ENCODE peak calls at places on chromosomes 2 and 18, in seven cellular contexts. I, E, Y, X, B, H and O are unnamed samples.

GRCh38 chr2:63888490-63889402 is 47.0 kb downstream of the UGP2 start:
- DNase-seq in I (peak), H (peak), Y (no peak), E (peak), X (peak), B (no peak), O (peak)

GRCh38 chr2:170143045-170143717 is 34.8 kb upstream of the MYO3B start:
- DNase-seq in X (no peak), B (no peak), Y (no peak), I (no peak), E (no peak), H (no peak), O (no peak)

GRCh38 chr18:67359868-67360838 is 156.4 kb downstream of the DSEL start:
- DNase-seq in H (no peak), X (no peak), I (peak), Y (no peak), E (peak), B (peak), O (no peak)

GRCh38 chr2:69192176-69192945 is 179.4 kb downstream of the ANTXR1 start:
- DNase-seq in I (no peak), E (no peak), X (no peak), B (no peak), H (no peak), Y (no peak), O (no peak)

GRCh38 chr2:151767536-151767935 is 33.3 kb upstream of the NEB start:
- DNase-seq in X (no peak), Y (no peak), E (peak), B (no peak), I (peak), H (no peak), O (no peak)

GRCh38 chr2:158414538-158414937 is 42.0 kb downstream of the CCDC148 start:
- DNase-seq in Y (no peak), I (peak), X (no peak), H (no peak), E (peak), B (no peak), O (no peak)

GRCh38 chr2:51103205-51103604 is 71.3 kb upstream of the NRXN1 start:
- DNase-seq in I (peak), E (peak), H (no peak), B (no peak), Y (no peak), X (peak), O (no peak)

GRCh38 chr2:60867848-60868247 is 13.5 kb upstream of the REL start:
- DNase-seq in Y (no peak), E (no peak), I (no peak), X (no peak), H (no peak), B (peak), O (no peak)

GRCh38 chr18:34809697-34810096 is 99.6 kb downstream of the DTNA start:
- DNase-seq in E (peak), B (peak), X (peak), I (peak), H (peak), Y (no peak), O (no peak)

GRCh38 chr2:6959751-6960150 is 42.5 kb downstream of the RNF144A start:
- DNase-seq in Y (no peak), X (no peak), E (no peak), I (no peak), B (peak), H (no peak), O (no peak)

GRCh38 chr2:70698847-70699246 is 69.2 kb downstream of the ADD2 start:
- DNase-seq in B (no peak), I (no peak), E (no peak), Y (no peak), H (no peak), X (no peak), O (no peak)

GRCh38 chr2:95374916-95375471 is 27.5 kb upstream of the FAHD2A start:
- DNase-seq in X (no peak), Y (no peak), H (no peak), B (no peak), I (peak), E (peak), O (no peak)

GRCh38 chr18:69617888-69618287 is 217.2 kb downstream of the DOK6 start:
- DNase-seq in H (no peak), B (no peak), X (no peak), I (peak), E (peak), Y (no peak), O (no peak)

GRCh38 chr2:1830936-1831616 is 86.8 kb upstream of the PXDN start:
- DNase-seq in Y (no peak), I (peak), E (no peak), B (no peak), X (no peak), H (no peak), O (no peak)

GRCh38 chr2:172811027-172811426 is 75.4 kb downstream of the RAPGEF4 start:
- DNase-seq in I (peak), Y (no peak), E (no peak), B (no peak), X (no peak), H (no peak), O (no peak)

GRCh38 chr2:188869560-188869959 is 104.6 kb upstream of the COL3A1 start:
- DNase-seq in I (peak), X (no peak), B (no peak), E (peak), Y (no peak), H (no peak), O (no peak)

GRCh38 chr2:119579457-119580295 is 35.4 kb downstream of the CFAP221 start:
- DNase-seq in B (no peak), E (no peak), X (no peak), Y (no peak), H (peak), I (no peak), O (no peak)

GRCh38 chr18:7617738-7618422 is 50.8 kb downstream of the PTPRM start:
- DNase-seq in H (peak), I (peak), X (no peak), E (peak), Y (no peak), B (peak), O (no peak)

GRCh38 chr2:73886357-73886756 is 6.5 kb upstream of the ACTG2 start:
- DNase-seq in X (no peak), I (no peak), H (no peak), E (no peak), B (no peak), Y (no peak), O (no peak)

GRCh38 chr2:196112408-196113039 is 43.9 kb upstream of the DNAH7 start:
- DNase-seq in H (no peak), E (peak), Y (no peak), B (no peak), X (no peak), I (peak), O (no peak)

GRCh38 chr2:124520953-124521352 is 495.9 kb downstream of the CNTNAP5 start:
- DNase-seq in Y (no peak), I (no peak), H (no peak), B (no peak), X (no peak), E (no peak), O (no peak)

GRCh38 chr18:45755936-45756335 is 32.0 kb downstream of the SLC14A1 start:
- DNase-seq in Y (no peak), X (no peak), I (peak), H (no peak), B (peak), E (peak), O (no peak)

GRCh38 chr2:204530464-204530805 is 14.8 kb upstream of the PARD3B start:
- DNase-seq in B (no peak), E (no peak), I (no peak), X (no peak), Y (no peak), H (no peak), O (no peak)

GRCh38 chr2:159711562-159712193 is 628 bp upstream of the MARCHF7 start:
- DNase-seq in I (no peak), B (no peak), E (no peak), X (no peak), H (no peak), Y (no peak), O (no peak)

GRCh38 chr2:110149330-110150220 is 34.0 kb upstream of the MALL start:
- DNase-seq in H (no peak), E (peak), X (no peak), B (no peak), I (peak), Y (no peak), O (no peak)

GRCh38 chr18:12287684-12288405 is 20.2 kb upstream of the TUBB6 start:
- DNase-seq in H (peak), Y (no peak), X (no peak), I (peak), B (peak), E (peak), O (no peak)

GRCh38 chr2:96694816-96695455 is 44.9 kb downstream of the LMAN2L start:
- DNase-seq in E (no peak), H (no peak), B (no peak), X (no peak), I (no peak), Y (no peak), O (no peak)

GRCh38 chr18:58572181-58572580 is 56.7 kb downstream of the ALPK2 start:
- DNase-seq in Y (no peak), E (peak), I (peak), X (no peak), B (no peak), H (no peak), O (no peak)

DNA sequence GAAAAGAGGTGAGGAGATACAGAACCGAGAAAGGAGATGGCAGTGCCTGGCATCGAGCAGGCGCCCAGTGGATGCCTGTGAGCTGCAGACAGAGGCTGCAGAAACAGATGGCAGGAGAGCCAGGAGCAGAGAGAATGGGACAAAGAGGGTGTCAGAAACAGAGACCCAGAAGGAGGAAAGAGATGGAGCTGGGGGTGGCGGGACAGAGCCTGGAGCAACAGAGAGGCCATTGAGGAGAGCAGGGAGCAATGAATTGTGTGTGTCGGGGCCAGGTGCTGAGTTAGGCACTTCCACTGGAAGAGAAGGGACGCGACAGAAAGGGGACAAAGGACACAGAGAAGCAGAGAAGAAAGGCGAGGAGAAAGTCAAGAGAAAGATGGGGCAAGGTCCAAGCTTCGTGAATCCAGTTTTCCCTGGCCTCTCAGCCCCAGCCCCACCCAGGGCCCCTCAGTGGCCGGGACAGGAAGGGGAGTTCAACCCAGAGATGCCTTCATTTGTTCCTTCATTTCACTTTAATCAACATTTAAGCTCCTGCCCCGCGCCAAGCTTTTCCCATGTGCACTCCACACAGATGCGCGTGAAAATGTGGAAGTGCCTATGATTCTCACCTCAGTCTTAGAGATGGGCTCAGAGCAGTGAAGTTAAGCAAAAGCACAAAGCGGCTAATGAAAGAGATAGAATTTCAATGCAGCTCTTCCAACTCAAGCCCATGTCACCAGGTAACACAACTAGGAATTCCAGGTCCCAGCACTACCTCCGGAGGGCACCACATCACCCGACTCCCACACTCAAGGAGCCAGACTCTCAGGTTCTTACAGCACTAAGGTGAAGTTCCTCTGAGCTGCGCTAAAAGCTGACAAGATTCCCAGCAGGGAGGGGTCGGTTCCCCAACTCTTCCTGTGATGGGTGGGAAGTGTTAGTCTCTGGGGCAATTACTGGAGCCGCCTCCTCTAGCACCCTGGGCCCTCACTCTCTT is 55.2 kb downstream of the TNS1 start:
- DNase-seq in B (no peak), E (no peak), X (no peak), H (peak), Y (no peak), I (no peak), O (no peak)
- TF ChIP-seq CTCF in B (no peak), E (no peak), X (no peak), H (no peak), Y (no peak), I (no peak), O (no peak)

GRCh38 chr18:10076502-10077030 is 162.8 kb downstream of the VAPA start:
- DNase-seq in X (no peak), Y (no peak), B (no peak), E (no peak), H (peak), I (no peak), O (no peak)
- TF ChIP-seq CTCF in X (no peak), Y (no peak), B (no peak), E (no peak), H (no peak), I (no peak), O (no peak)

GRCh38 chr2:105398522-105399206 is at the start of gene FHL2:
- DNase-seq in X (peak), E (peak), I (peak), Y (peak), H (peak), B (no peak), O (peak)
- TF ChIP-seq CTCF in X (peak), E (peak), I (peak), Y (peak), H (no peak), B (no peak), O (peak)

DNA sequence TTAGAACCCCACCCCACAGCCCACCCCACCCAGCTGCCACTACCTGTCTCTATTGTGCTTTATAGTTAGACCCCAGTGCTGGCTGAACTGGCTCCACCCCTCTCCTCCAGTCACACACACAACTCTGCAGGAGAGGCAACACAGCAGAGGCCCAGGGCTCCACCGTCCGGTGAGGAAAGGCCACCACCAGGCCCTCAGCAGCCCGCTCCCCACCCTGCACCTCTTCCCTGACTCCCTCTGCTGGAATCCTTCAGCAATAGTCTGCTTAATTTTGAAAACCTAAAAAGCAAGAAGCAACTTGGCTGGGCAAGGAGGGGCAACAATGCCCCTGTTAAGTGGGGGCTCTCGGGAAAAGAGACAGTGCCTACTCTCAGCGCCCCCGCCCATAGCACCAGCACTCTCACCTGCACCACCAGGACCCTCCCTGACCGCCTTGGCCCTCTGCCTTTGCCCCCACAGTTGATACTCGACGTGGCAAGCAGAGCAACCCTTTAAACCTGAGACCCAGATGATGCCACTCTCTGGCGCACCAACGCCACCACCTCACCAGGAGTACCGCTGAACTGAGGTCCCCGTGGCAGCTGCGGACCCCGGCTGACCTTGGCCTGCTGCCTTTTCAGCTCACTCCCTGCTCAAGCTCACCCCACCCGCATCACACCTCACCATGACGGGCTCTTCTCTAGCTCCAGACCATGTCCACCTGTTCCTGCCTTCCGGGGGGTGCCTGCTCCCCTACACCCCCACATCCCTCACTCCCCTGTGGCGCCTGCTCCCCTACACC is 45.7 kb downstream of the NDUFA10 start:
- DNase-seq in H (no peak), I (no peak), E (peak), X (peak), Y (no peak), B (no peak), O (no peak)
- TF ChIP-seq CTCF in H (no peak), I (peak), E (peak), X (peak), Y (no peak), B (no peak), O (no peak)